ENCODE peak calls at places on chromosomes 3 and 15, in four cellular contexts. H is tibial nerve, O is OCI-LY7, F is cardiac muscle cell. I is an unnamed sample.
A peak's percentile ranks its signal among the peaks of the same experiment; 100 is the strongest.

GRCh38 chr15:64895285-64896065 is 16.2 kb upstream of the ANKDD1A start:
- DNase-seq in H (no peak), F (peak; percentile 68), O (peak; percentile 82), I (no peak)

GRCh38 chr15:29815000-29815704 is 7.1 kb downstream of the TJP1 start:
- DNase-seq in O (no peak), F (no peak), H (no peak), I (no peak)

GRCh38 chr3:132220986-132221385 is 96.2 kb upstream of the ACP3 start:
- DNase-seq in H (no peak), F (no peak), O (no peak), I (no peak)

GRCh38 chr15:41494922-41495735 is 1.5 kb downstream of the ITPKA start:
- DNase-seq in F (no peak), O (peak; percentile 34), H (no peak), I (no peak)

GRCh38 chr15:70474682-70475438 is 288.5 kb downstream of the UACA start:
- DNase-seq in F (peak; percentile 95), H (peak; percentile 67), O (no peak), I (peak; percentile 76)

GRCh38 chr15:97955040-97955439 is 5.5 kb upstream of the ARRDC4 start:
- DNase-seq in H (no peak), F (no peak), O (no peak), I (no peak)

GRCh38 chr15:63560741-63561448 is 36.3 kb upstream of the FBXL22 start:
- DNase-seq in F (no peak), O (no peak), H (no peak), I (no peak)

GRCh38 chr3:50241163-50241562 is 5.2 kb downstream of the GNAI2 start:
- DNase-seq in O (no peak), H (no peak), F (no peak), I (no peak)

GRCh38 chr3:190435618-190436017 is 14.1 kb downstream of the TMEM207 start:
- DNase-seq in F (no peak), H (no peak), O (no peak), I (no peak)

GRCh38 chr3:98901032-98901464 is 447 bp downstream of the DCBLD2 start:
- DNase-seq in H (peak; percentile 32), F (peak; percentile 58), O (peak; percentile 48), I (no peak)

GRCh38 chr3:34212175-34212574 is 413.7 kb downstream of the PDCD6IP start:
- DNase-seq in H (no peak), F (no peak), O (no peak), I (peak; percentile 49)

GRCh38 chr3:114380233-114380645 is 86.4 kb downstream of the TIGIT start:
- DNase-seq in O (no peak), F (peak; percentile 94), H (peak; percentile 69), I (peak; percentile 58)

GRCh38 chr15:42401544-42402478 is 42.5 kb downstream of the CAPN3 start:
- DNase-seq in H (no peak), F (no peak), O (no peak), I (no peak)

GRCh38 chr15:71385026-71385425 is 269.8 kb downstream of the THSD4 start:
- DNase-seq in O (no peak), F (peak; percentile 29), H (no peak), I (no peak)

GRCh38 chr15:68370768-68371151 is 61.2 kb downstream of the ITGA11 start:
- DNase-seq in O (no peak), F (no peak), H (no peak), I (no peak)

GRCh38 chr3:77411990-77412389 is 372.1 kb downstream of the ROBO2 start:
- DNase-seq in O (no peak), H (no peak), F (no peak), I (peak; percentile 7)

GRCh38 chr3:38620236-38620635 is 29.3 kb downstream of the SCN5A start:
- DNase-seq in F (no peak), H (no peak), O (no peak), I (no peak)

GRCh38 chr3:11719406-11720219 is 75.9 kb upstream of the VGLL4 start:
- DNase-seq in H (peak; percentile 18), F (peak; percentile 74), O (peak; percentile 88), I (no peak)

GRCh38 chr3:112640333-112640863 is 545 bp downstream of the CCDC80 start:
- DNase-seq in H (peak; percentile 47), O (no peak), F (peak; percentile 81), I (peak; percentile 63)

GRCh38 chr3:45988804-45989203 is 6.8 kb downstream of the FYCO1 start:
- DNase-seq in H (no peak), F (peak; percentile 62), O (no peak), I (no peak)

GRCh38 chr3:196726788-196727675 is 12.6 kb upstream of the PAK2 start:
- DNase-seq in F (peak; percentile 38), O (no peak), H (no peak), I (no peak)

GRCh38 chr15:29054171-29055045 is 168.6 kb downstream of the APBA2 start:
- DNase-seq in O (no peak), F (no peak), H (no peak), I (no peak)

GRCh38 chr3:11549580-11550140 is 94.1 kb downstream of the VGLL4 start:
- DNase-seq in F (no peak), O (no peak), H (no peak), I (no peak)

GRCh38 chr3:123442908-123443307 is 6.0 kb downstream of the ADCY5 start:
- DNase-seq in H (no peak), F (no peak), O (no peak), I (no peak)

GRCh38 chr3:123440181-123440580 is 8.7 kb downstream of the ADCY5 start:
- DNase-seq in O (no peak), H (no peak), F (no peak), I (no peak)

GRCh38 chr3:123444023-123444422 is 4.9 kb downstream of the ADCY5 start:
- DNase-seq in O (no peak), F (peak; percentile 20), H (no peak), I (no peak)

GRCh38 chr3:123444744-123445143 is 4.1 kb downstream of the ADCY5 start:
- DNase-seq in H (no peak), O (no peak), F (no peak), I (no peak)

DNA sequence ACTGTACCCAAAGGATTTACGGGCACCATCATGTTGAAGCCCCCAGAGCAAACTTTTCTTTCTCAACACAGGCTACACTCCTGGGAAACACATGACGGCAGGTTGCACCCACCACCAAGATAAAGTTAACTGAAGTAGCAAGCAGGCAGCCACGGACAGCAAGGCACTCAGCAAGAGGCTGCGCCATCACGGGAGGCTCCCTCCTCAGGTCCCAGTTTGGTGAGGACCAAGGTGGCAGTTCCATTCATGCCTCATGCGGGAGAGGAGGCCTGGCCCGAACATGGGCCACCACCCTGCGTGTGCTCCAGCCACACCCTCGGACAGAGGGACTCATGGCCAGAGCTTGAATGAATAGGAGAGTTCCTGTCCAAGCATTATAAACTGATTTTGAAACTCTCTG is 6.8 kb downstream of the ADCY5 start:
- DNase-seq in H (no peak), F (no peak), O (no peak), I (no peak)
- TF ChIP-seq CTCF in H (no peak), F (no peak), O (no peak), I (no peak)

GRCh38 chr3:65549626-65549959 is 489.1 kb downstream of the MAGI1 start:
- DNase-seq in H (no peak), O (no peak), F (no peak), I (no peak)
- H3K4me3 ChIP-seq in H (peak overlapping the region; percentile 66), O (no peak overlapping the region), F (peak overlapping the region; percentile 52), I (peak overlapping the region; percentile 57)

DNA sequence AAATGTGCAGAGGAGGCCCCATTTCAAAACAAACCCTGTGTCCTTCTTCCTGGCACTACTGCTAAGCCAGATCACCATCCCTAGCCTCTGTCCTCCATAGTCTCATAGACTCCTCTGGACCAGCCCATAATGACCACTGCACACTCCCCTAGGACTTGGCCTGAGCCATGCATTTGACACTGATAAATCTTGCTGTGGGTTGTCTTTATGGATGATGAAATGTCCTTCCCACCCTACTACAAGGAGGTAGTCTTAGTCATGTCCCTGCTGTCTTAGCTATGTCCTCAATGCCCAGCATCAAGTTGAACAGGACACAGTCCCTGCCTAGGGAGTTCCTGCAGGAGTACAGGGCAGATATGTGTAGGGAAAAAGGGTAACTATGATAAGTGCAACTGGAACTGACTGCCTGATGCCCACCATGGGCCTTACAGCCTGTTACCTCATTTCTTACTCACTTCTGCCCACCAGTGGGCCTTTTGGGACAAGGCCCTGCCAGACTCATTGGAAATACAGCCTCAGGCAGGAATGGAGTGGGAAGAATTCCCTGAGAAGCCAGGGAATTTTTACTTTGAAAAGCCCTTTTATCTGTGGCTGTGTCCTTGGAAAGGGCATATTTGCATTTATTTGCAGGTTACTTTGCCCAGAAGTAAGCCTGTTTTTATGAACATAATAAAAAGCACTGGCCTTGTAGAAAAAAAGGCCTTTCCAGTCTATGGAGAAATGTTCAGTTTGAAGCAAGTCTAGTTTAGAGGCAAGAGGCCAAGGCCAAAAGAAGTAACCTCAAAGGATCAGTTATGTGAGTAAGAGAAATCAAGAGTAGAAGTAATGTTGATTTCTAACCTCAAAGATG is 199.6 kb upstream of the EIF1B start:
- DNase-seq in O (no peak), F (peak; percentile 14), H (no peak), I (no peak)
- TF ChIP-seq CTCF in O (no peak), F (peak; percentile 32), H (peak; percentile 12), I (peak; percentile 59)

GRCh38 chr15:73053398-73053723 is 1.1 kb downstream of the NEO1 start:
- DNase-seq in O (no peak), F (no peak), H (no peak), I (no peak)
- H3K4me3 ChIP-seq in O (peak overlapping the region; percentile 72), F (peak overlapping the region; percentile 83), H (peak overlapping the region; percentile 63), I (peak overlapping the region; percentile 71)

DNA sequence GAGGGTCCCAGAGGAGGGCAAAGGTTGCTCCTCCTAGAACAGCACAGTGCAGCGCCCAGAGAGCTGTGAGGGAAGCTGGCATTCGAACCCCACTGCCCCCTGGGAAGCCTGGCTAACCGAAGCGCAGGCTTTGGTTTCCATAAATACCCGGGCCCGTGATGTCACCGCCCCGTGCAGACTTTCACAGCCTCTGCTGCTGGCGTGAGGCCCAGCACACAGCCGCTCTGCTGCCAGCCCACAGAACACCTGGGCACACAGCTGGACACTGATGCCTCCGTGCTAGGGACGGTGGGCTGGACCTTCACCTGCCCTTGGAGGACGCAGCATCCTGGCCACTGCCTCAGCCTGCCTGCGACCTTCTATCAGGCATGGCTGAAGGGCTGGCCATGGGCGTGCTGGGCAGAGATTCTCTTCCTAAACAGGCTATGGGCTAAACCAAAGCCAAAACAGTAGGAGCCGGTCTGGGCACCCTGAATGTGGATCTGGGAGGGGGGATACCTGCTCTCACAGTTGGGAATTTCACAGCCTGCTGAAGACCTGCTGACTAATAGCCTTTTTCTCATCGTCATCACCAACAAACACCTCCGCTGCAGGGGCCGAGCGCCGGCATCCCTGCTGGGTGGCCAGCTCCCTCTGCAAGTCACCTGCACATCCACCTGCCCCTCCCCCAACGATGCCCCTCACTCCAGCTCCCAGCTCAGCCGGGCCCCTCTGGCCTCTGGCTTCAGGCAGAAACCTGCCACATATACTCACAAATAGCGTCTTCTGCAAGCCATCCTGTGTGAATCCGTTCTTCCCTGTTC is 789 bp downstream of the IQSEC1 start:
- DNase-seq in H (no peak), F (no peak), O (peak; percentile 80), I (no peak)
- TF ChIP-seq CTCF in H (no peak), F (no peak), O (no peak), I (no peak)

GRCh38 chr3:32146669-32147315 is 40.4 kb downstream of the GPD1L start:
- DNase-seq in F (no peak), O (peak; percentile 46), H (no peak), I (no peak)
- H3K4me3 ChIP-seq in F (no peak overlapping the region), O (no peak overlapping the region), H (no peak overlapping the region), I (no peak overlapping the region)

I was measured in AG04449.